ENCODE peak calls at places on chromosome 9, in eight cellular contexts. One of them, this sample, is unnamed.

GRCh38 chr9:89555016-89555415 is 49.8 kb upstream of the GADD45G start:
- DNase-seq in HTR-8/SVneo: no peak
- DNase-seq in astrocyte of the spinal cord: no peak
- DNase-seq in AG09309: no peak
- DNase-seq in NCI-H1105 treated with DMSO at 0.1 percent for 48 hours: no peak
- DNase-seq in renal cortical epithelial cell: no peak
- DNase-seq in activated T-cell treated with anti-CD3 and anti-CD28 coated beads, Interleukin-2, amount 50 U/mL, for 1 hour: no peak
- DNase-seq in stimulated activated CD4-positive, alpha-beta T cell treated with anti-CD3 and anti-CD28 coated beads, Interleukin-15, amount 100 ng/mL, for 24 hours: no peak
- DNase-seq in this sample: no peak

GRCh38 chr9:109101810-109102209 is 17.9 kb downstream of the TMEM245 start:
- DNase-seq in NCI-H1105 treated with DMSO at 0.1 percent for 48 hours: no peak
- DNase-seq in astrocyte of the spinal cord: peak
- DNase-seq in activated T-cell treated with anti-CD3 and anti-CD28 coated beads, Interleukin-2, amount 50 U/mL, for 1 hour: no peak
- DNase-seq in renal cortical epithelial cell: peak
- DNase-seq in HTR-8/SVneo: no peak
- DNase-seq in stimulated activated CD4-positive, alpha-beta T cell treated with anti-CD3 and anti-CD28 coated beads, Interleukin-15, amount 100 ng/mL, for 24 hours: no peak
- DNase-seq in AG09309: no peak
- DNase-seq in this sample: peak

GRCh38 chr9:137802521-137803243 is 74.9 kb upstream of the CACNA1B start:
- DNase-seq in renal cortical epithelial cell: no peak
- DNase-seq in activated T-cell treated with anti-CD3 and anti-CD28 coated beads, Interleukin-2, amount 50 U/mL, for 1 hour: no peak
- DNase-seq in stimulated activated CD4-positive, alpha-beta T cell treated with anti-CD3 and anti-CD28 coated beads, Interleukin-15, amount 100 ng/mL, for 24 hours: no peak
- DNase-seq in NCI-H1105 treated with DMSO at 0.1 percent for 48 hours: no peak
- DNase-seq in AG09309: no peak
- DNase-seq in astrocyte of the spinal cord: no peak
- DNase-seq in HTR-8/SVneo: no peak
- DNase-seq in this sample: no peak

GRCh38 chr9:87435189-87435880 is 62.3 kb upstream of the DAPK1 start:
- DNase-seq in NCI-H1105 treated with DMSO at 0.1 percent for 48 hours: no peak
- DNase-seq in activated T-cell treated with anti-CD3 and anti-CD28 coated beads, Interleukin-2, amount 50 U/mL, for 1 hour: no peak
- DNase-seq in AG09309: no peak
- DNase-seq in renal cortical epithelial cell: no peak
- DNase-seq in stimulated activated CD4-positive, alpha-beta T cell treated with anti-CD3 and anti-CD28 coated beads, Interleukin-15, amount 100 ng/mL, for 24 hours: no peak
- DNase-seq in HTR-8/SVneo: no peak
- DNase-seq in astrocyte of the spinal cord: no peak
- DNase-seq in this sample: no peak

GRCh38 chr9:113707953-113708695 is 168.0 kb upstream of the ZNF618 start:
- DNase-seq in renal cortical epithelial cell: no peak
- DNase-seq in AG09309: no peak
- DNase-seq in stimulated activated CD4-positive, alpha-beta T cell treated with anti-CD3 and anti-CD28 coated beads, Interleukin-15, amount 100 ng/mL, for 24 hours: no peak
- DNase-seq in NCI-H1105 treated with DMSO at 0.1 percent for 48 hours: no peak
- DNase-seq in astrocyte of the spinal cord: no peak
- DNase-seq in activated T-cell treated with anti-CD3 and anti-CD28 coated beads, Interleukin-2, amount 50 U/mL, for 1 hour: no peak
- DNase-seq in HTR-8/SVneo: no peak
- DNase-seq in this sample: no peak

GRCh38 chr9:12680341-12680740 is 12.8 kb upstream of the TYRP1 start:
- DNase-seq in AG09309: peak
- DNase-seq in renal cortical epithelial cell: peak
- DNase-seq in stimulated activated CD4-positive, alpha-beta T cell treated with anti-CD3 and anti-CD28 coated beads, Interleukin-15, amount 100 ng/mL, for 24 hours: no peak
- DNase-seq in HTR-8/SVneo: peak
- DNase-seq in NCI-H1105 treated with DMSO at 0.1 percent for 48 hours: no peak
- DNase-seq in activated T-cell treated with anti-CD3 and anti-CD28 coated beads, Interleukin-2, amount 50 U/mL, for 1 hour: no peak
- DNase-seq in astrocyte of the spinal cord: peak
- DNase-seq in this sample: peak

GRCh38 chr9:129697111-129697955 is 31.9 kb downstream of the PRRX2 start:
- DNase-seq in astrocyte of the spinal cord: peak
- DNase-seq in NCI-H1105 treated with DMSO at 0.1 percent for 48 hours: peak
- DNase-seq in stimulated activated CD4-positive, alpha-beta T cell treated with anti-CD3 and anti-CD28 coated beads, Interleukin-15, amount 100 ng/mL, for 24 hours: peak
- DNase-seq in HTR-8/SVneo: peak
- DNase-seq in renal cortical epithelial cell: no peak
- DNase-seq in activated T-cell treated with anti-CD3 and anti-CD28 coated beads, Interleukin-2, amount 50 U/mL, for 1 hour: no peak
- DNase-seq in AG09309: no peak
- DNase-seq in this sample: no peak

GRCh38 chr9:17116400-17116837 is 18.4 kb upstream of the CNTLN start:
- DNase-seq in AG09309: no peak
- DNase-seq in renal cortical epithelial cell: peak
- DNase-seq in stimulated activated CD4-positive, alpha-beta T cell treated with anti-CD3 and anti-CD28 coated beads, Interleukin-15, amount 100 ng/mL, for 24 hours: no peak
- DNase-seq in activated T-cell treated with anti-CD3 and anti-CD28 coated beads, Interleukin-2, amount 50 U/mL, for 1 hour: no peak
- DNase-seq in NCI-H1105 treated with DMSO at 0.1 percent for 48 hours: peak
- DNase-seq in HTR-8/SVneo: peak
- DNase-seq in astrocyte of the spinal cord: peak
- DNase-seq in this sample: peak

GRCh38 chr9:78958887-78959286 is 612.9 kb upstream of the TLE4 start:
- DNase-seq in astrocyte of the spinal cord: no peak
- DNase-seq in renal cortical epithelial cell: no peak
- DNase-seq in stimulated activated CD4-positive, alpha-beta T cell treated with anti-CD3 and anti-CD28 coated beads, Interleukin-15, amount 100 ng/mL, for 24 hours: no peak
- DNase-seq in activated T-cell treated with anti-CD3 and anti-CD28 coated beads, Interleukin-2, amount 50 U/mL, for 1 hour: no peak
- DNase-seq in NCI-H1105 treated with DMSO at 0.1 percent for 48 hours: no peak
- DNase-seq in AG09309: no peak
- DNase-seq in HTR-8/SVneo: no peak
- DNase-seq in this sample: peak

GRCh38 chr9:31119882-31120481 is 1264.5 kb upstream of the ACO1 start:
- DNase-seq in NCI-H1105 treated with DMSO at 0.1 percent for 48 hours: peak
- DNase-seq in AG09309: no peak
- DNase-seq in stimulated activated CD4-positive, alpha-beta T cell treated with anti-CD3 and anti-CD28 coated beads, Interleukin-15, amount 100 ng/mL, for 24 hours: peak
- DNase-seq in astrocyte of the spinal cord: peak
- DNase-seq in activated T-cell treated with anti-CD3 and anti-CD28 coated beads, Interleukin-2, amount 50 U/mL, for 1 hour: peak
- DNase-seq in renal cortical epithelial cell: peak
- DNase-seq in HTR-8/SVneo: no peak
- DNase-seq in this sample: peak

GRCh38 chr9:70589571-70590263 is 175.3 kb upstream of the KLF9 start:
- DNase-seq in HTR-8/SVneo: no peak
- DNase-seq in AG09309: peak
- DNase-seq in activated T-cell treated with anti-CD3 and anti-CD28 coated beads, Interleukin-2, amount 50 U/mL, for 1 hour: no peak
- DNase-seq in stimulated activated CD4-positive, alpha-beta T cell treated with anti-CD3 and anti-CD28 coated beads, Interleukin-15, amount 100 ng/mL, for 24 hours: no peak
- DNase-seq in NCI-H1105 treated with DMSO at 0.1 percent for 48 hours: no peak
- DNase-seq in astrocyte of the spinal cord: peak
- DNase-seq in renal cortical epithelial cell: peak
- DNase-seq in this sample: no peak

GRCh38 chr9:21690561-21690960 is 111.9 kb upstream of the MTAP start:
- DNase-seq in activated T-cell treated with anti-CD3 and anti-CD28 coated beads, Interleukin-2, amount 50 U/mL, for 1 hour: no peak
- DNase-seq in NCI-H1105 treated with DMSO at 0.1 percent for 48 hours: no peak
- DNase-seq in astrocyte of the spinal cord: peak
- DNase-seq in HTR-8/SVneo: no peak
- DNase-seq in stimulated activated CD4-positive, alpha-beta T cell treated with anti-CD3 and anti-CD28 coated beads, Interleukin-15, amount 100 ng/mL, for 24 hours: no peak
- DNase-seq in AG09309: no peak
- DNase-seq in renal cortical epithelial cell: no peak
- DNase-seq in this sample: no peak

GRCh38 chr9:27382308-27382707 is 85.4 kb upstream of the EQTN start:
- DNase-seq in renal cortical epithelial cell: peak
- DNase-seq in AG09309: no peak
- DNase-seq in activated T-cell treated with anti-CD3 and anti-CD28 coated beads, Interleukin-2, amount 50 U/mL, for 1 hour: no peak
- DNase-seq in HTR-8/SVneo: no peak
- DNase-seq in astrocyte of the spinal cord: no peak
- DNase-seq in stimulated activated CD4-positive, alpha-beta T cell treated with anti-CD3 and anti-CD28 coated beads, Interleukin-15, amount 100 ng/mL, for 24 hours: no peak
- DNase-seq in NCI-H1105 treated with DMSO at 0.1 percent for 48 hours: no peak
- DNase-seq in this sample: no peak

GRCh38 chr9:98521141-98521540 is 187.6 kb downstream of the GABBR2 start:
- DNase-seq in AG09309: peak
- DNase-seq in stimulated activated CD4-positive, alpha-beta T cell treated with anti-CD3 and anti-CD28 coated beads, Interleukin-15, amount 100 ng/mL, for 24 hours: no peak
- DNase-seq in activated T-cell treated with anti-CD3 and anti-CD28 coated beads, Interleukin-2, amount 50 U/mL, for 1 hour: no peak
- DNase-seq in NCI-H1105 treated with DMSO at 0.1 percent for 48 hours: no peak
- DNase-seq in renal cortical epithelial cell: peak
- DNase-seq in astrocyte of the spinal cord: peak
- DNase-seq in HTR-8/SVneo: no peak
- DNase-seq in this sample: peak

GRCh38 chr9:631596-631995 is 209.9 kb upstream of the DMRT1 start:
- DNase-seq in NCI-H1105 treated with DMSO at 0.1 percent for 48 hours: no peak
- DNase-seq in renal cortical epithelial cell: no peak
- DNase-seq in astrocyte of the spinal cord: peak
- DNase-seq in AG09309: no peak
- DNase-seq in HTR-8/SVneo: no peak
- DNase-seq in activated T-cell treated with anti-CD3 and anti-CD28 coated beads, Interleukin-2, amount 50 U/mL, for 1 hour: no peak
- DNase-seq in stimulated activated CD4-positive, alpha-beta T cell treated with anti-CD3 and anti-CD28 coated beads, Interleukin-15, amount 100 ng/mL, for 24 hours: no peak
- DNase-seq in this sample: peak

GRCh38 chr9:89605181-89606048 is 603 bp downstream of the GADD45G start:
- DNase-seq in astrocyte of the spinal cord: peak
- DNase-seq in stimulated activated CD4-positive, alpha-beta T cell treated with anti-CD3 and anti-CD28 coated beads, Interleukin-15, amount 100 ng/mL, for 24 hours: peak
- DNase-seq in renal cortical epithelial cell: no peak
- DNase-seq in activated T-cell treated with anti-CD3 and anti-CD28 coated beads, Interleukin-2, amount 50 U/mL, for 1 hour: peak
- DNase-seq in NCI-H1105 treated with DMSO at 0.1 percent for 48 hours: peak
- DNase-seq in HTR-8/SVneo: no peak
- DNase-seq in AG09309: no peak
- DNase-seq in this sample: no peak

GRCh38 chr9:94464790-94465189 is 90.1 kb upstream of the PCAT7 start:
- DNase-seq in activated T-cell treated with anti-CD3 and anti-CD28 coated beads, Interleukin-2, amount 50 U/mL, for 1 hour: no peak
- DNase-seq in astrocyte of the spinal cord: no peak
- DNase-seq in NCI-H1105 treated with DMSO at 0.1 percent for 48 hours: no peak
- DNase-seq in HTR-8/SVneo: no peak
- DNase-seq in stimulated activated CD4-positive, alpha-beta T cell treated with anti-CD3 and anti-CD28 coated beads, Interleukin-15, amount 100 ng/mL, for 24 hours: no peak
- DNase-seq in renal cortical epithelial cell: no peak
- DNase-seq in AG09309: no peak
- DNase-seq in this sample: no peak

GRCh38 chr9:86368871-86369521 is 14.8 kb upstream of the TUT7 start:
- DNase-seq in astrocyte of the spinal cord: peak
- DNase-seq in activated T-cell treated with anti-CD3 and anti-CD28 coated beads, Interleukin-2, amount 50 U/mL, for 1 hour: no peak
- DNase-seq in NCI-H1105 treated with DMSO at 0.1 percent for 48 hours: no peak
- DNase-seq in HTR-8/SVneo: no peak
- DNase-seq in stimulated activated CD4-positive, alpha-beta T cell treated with anti-CD3 and anti-CD28 coated beads, Interleukin-15, amount 100 ng/mL, for 24 hours: no peak
- DNase-seq in AG09309: peak
- DNase-seq in renal cortical epithelial cell: peak
- DNase-seq in this sample: peak

GRCh38 chr9:129569506-129570449 is 51.1 kb downstream of the C9orf50 start:
- DNase-seq in AG09309: no peak
- DNase-seq in renal cortical epithelial cell: peak
- DNase-seq in HTR-8/SVneo: no peak
- DNase-seq in NCI-H1105 treated with DMSO at 0.1 percent for 48 hours: no peak
- DNase-seq in astrocyte of the spinal cord: peak
- DNase-seq in stimulated activated CD4-positive, alpha-beta T cell treated with anti-CD3 and anti-CD28 coated beads, Interleukin-15, amount 100 ng/mL, for 24 hours: no peak
- DNase-seq in activated T-cell treated with anti-CD3 and anti-CD28 coated beads, Interleukin-2, amount 50 U/mL, for 1 hour: no peak
- DNase-seq in this sample: no peak

GRCh38 chr9:120707170-120707569 is 7.1 kb downstream of the MEGF9 start:
- DNase-seq in AG09309: no peak
- DNase-seq in NCI-H1105 treated with DMSO at 0.1 percent for 48 hours: no peak
- DNase-seq in astrocyte of the spinal cord: no peak
- DNase-seq in stimulated activated CD4-positive, alpha-beta T cell treated with anti-CD3 and anti-CD28 coated beads, Interleukin-15, amount 100 ng/mL, for 24 hours: no peak
- DNase-seq in renal cortical epithelial cell: no peak
- DNase-seq in HTR-8/SVneo: no peak
- DNase-seq in activated T-cell treated with anti-CD3 and anti-CD28 coated beads, Interleukin-2, amount 50 U/mL, for 1 hour: no peak
- DNase-seq in this sample: no peak

GRCh38 chr9:5652810-5653209 is 23.9 kb downstream of the RIC1 start:
- DNase-seq in renal cortical epithelial cell: no peak
- DNase-seq in NCI-H1105 treated with DMSO at 0.1 percent for 48 hours: no peak
- DNase-seq in HTR-8/SVneo: no peak
- DNase-seq in AG09309: no peak
- DNase-seq in stimulated activated CD4-positive, alpha-beta T cell treated with anti-CD3 and anti-CD28 coated beads, Interleukin-15, amount 100 ng/mL, for 24 hours: no peak
- DNase-seq in activated T-cell treated with anti-CD3 and anti-CD28 coated beads, Interleukin-2, amount 50 U/mL, for 1 hour: no peak
- DNase-seq in astrocyte of the spinal cord: no peak
- DNase-seq in this sample: no peak

GRCh38 chr9:136951541-136952353 is at the start of gene LCN12:
- DNase-seq in astrocyte of the spinal cord: no peak
- DNase-seq in NCI-H1105 treated with DMSO at 0.1 percent for 48 hours: no peak
- DNase-seq in HTR-8/SVneo: no peak
- DNase-seq in activated T-cell treated with anti-CD3 and anti-CD28 coated beads, Interleukin-2, amount 50 U/mL, for 1 hour: no peak
- DNase-seq in stimulated activated CD4-positive, alpha-beta T cell treated with anti-CD3 and anti-CD28 coated beads, Interleukin-15, amount 100 ng/mL, for 24 hours: no peak
- DNase-seq in AG09309: no peak
- DNase-seq in renal cortical epithelial cell: no peak
- DNase-seq in this sample: no peak

GRCh38 chr9:10855847-10856246 is 243.0 kb upstream of the PTPRD start:
- DNase-seq in NCI-H1105 treated with DMSO at 0.1 percent for 48 hours: peak
- DNase-seq in AG09309: no peak
- DNase-seq in astrocyte of the spinal cord: peak
- DNase-seq in renal cortical epithelial cell: no peak
- DNase-seq in HTR-8/SVneo: no peak
- DNase-seq in activated T-cell treated with anti-CD3 and anti-CD28 coated beads, Interleukin-2, amount 50 U/mL, for 1 hour: no peak
- DNase-seq in stimulated activated CD4-positive, alpha-beta T cell treated with anti-CD3 and anti-CD28 coated beads, Interleukin-15, amount 100 ng/mL, for 24 hours: no peak
- DNase-seq in this sample: peak

GRCh38 chr9:18910435-18910834 is 122.6 kb downstream of the SAXO1 start:
- DNase-seq in NCI-H1105 treated with DMSO at 0.1 percent for 48 hours: no peak
- DNase-seq in AG09309: no peak
- DNase-seq in stimulated activated CD4-positive, alpha-beta T cell treated with anti-CD3 and anti-CD28 coated beads, Interleukin-15, amount 100 ng/mL, for 24 hours: no peak
- DNase-seq in renal cortical epithelial cell: peak
- DNase-seq in astrocyte of the spinal cord: peak
- DNase-seq in HTR-8/SVneo: no peak
- DNase-seq in activated T-cell treated with anti-CD3 and anti-CD28 coated beads, Interleukin-2, amount 50 U/mL, for 1 hour: no peak
- DNase-seq in this sample: no peak

GRCh38 chr9:135516132-135516860 is 4.9 kb upstream of the LCN1 start:
- DNase-seq in stimulated activated CD4-positive, alpha-beta T cell treated with anti-CD3 and anti-CD28 coated beads, Interleukin-15, amount 100 ng/mL, for 24 hours: no peak
- DNase-seq in renal cortical epithelial cell: no peak
- DNase-seq in NCI-H1105 treated with DMSO at 0.1 percent for 48 hours: no peak
- DNase-seq in HTR-8/SVneo: no peak
- DNase-seq in AG09309: no peak
- DNase-seq in activated T-cell treated with anti-CD3 and anti-CD28 coated beads, Interleukin-2, amount 50 U/mL, for 1 hour: no peak
- DNase-seq in astrocyte of the spinal cord: no peak
- DNase-seq in this sample: peak

GRCh38 chr9:107213561-107214028 is 69.5 kb upstream of the RAD23B start:
- DNase-seq in activated T-cell treated with anti-CD3 and anti-CD28 coated beads, Interleukin-2, amount 50 U/mL, for 1 hour: no peak
- DNase-seq in HTR-8/SVneo: peak
- DNase-seq in renal cortical epithelial cell: peak
- DNase-seq in NCI-H1105 treated with DMSO at 0.1 percent for 48 hours: no peak
- DNase-seq in stimulated activated CD4-positive, alpha-beta T cell treated with anti-CD3 and anti-CD28 coated beads, Interleukin-15, amount 100 ng/mL, for 24 hours: peak
- DNase-seq in astrocyte of the spinal cord: peak
- DNase-seq in AG09309: peak
- DNase-seq in this sample: peak

GRCh38 chr9:128894764-128895163 is 12.8 kb downstream of the LRRC8A start:
- DNase-seq in AG09309: no peak
- DNase-seq in astrocyte of the spinal cord: no peak
- DNase-seq in stimulated activated CD4-positive, alpha-beta T cell treated with anti-CD3 and anti-CD28 coated beads, Interleukin-15, amount 100 ng/mL, for 24 hours: no peak
- DNase-seq in renal cortical epithelial cell: no peak
- DNase-seq in NCI-H1105 treated with DMSO at 0.1 percent for 48 hours: no peak
- DNase-seq in activated T-cell treated with anti-CD3 and anti-CD28 coated beads, Interleukin-2, amount 50 U/mL, for 1 hour: no peak
- DNase-seq in HTR-8/SVneo: no peak
- DNase-seq in this sample: no peak

GRCh38 chr9:36867672-36868471 is 166.2 kb downstream of the PAX5 start:
- DNase-seq in astrocyte of the spinal cord: no peak
- DNase-seq in HTR-8/SVneo: no peak
- DNase-seq in stimulated activated CD4-positive, alpha-beta T cell treated with anti-CD3 and anti-CD28 coated beads, Interleukin-15, amount 100 ng/mL, for 24 hours: no peak
- DNase-seq in NCI-H1105 treated with DMSO at 0.1 percent for 48 hours: peak
- DNase-seq in renal cortical epithelial cell: no peak
- DNase-seq in AG09309: no peak
- DNase-seq in activated T-cell treated with anti-CD3 and anti-CD28 coated beads, Interleukin-2, amount 50 U/mL, for 1 hour: no peak
- DNase-seq in this sample: no peak

GRCh38 chr9:107158321-107158720 is 124.8 kb upstream of the RAD23B start:
- DNase-seq in activated T-cell treated with anti-CD3 and anti-CD28 coated beads, Interleukin-2, amount 50 U/mL, for 1 hour: no peak
- DNase-seq in astrocyte of the spinal cord: peak
- DNase-seq in renal cortical epithelial cell: peak
- DNase-seq in NCI-H1105 treated with DMSO at 0.1 percent for 48 hours: peak
- DNase-seq in stimulated activated CD4-positive, alpha-beta T cell treated with anti-CD3 and anti-CD28 coated beads, Interleukin-15, amount 100 ng/mL, for 24 hours: no peak
- DNase-seq in HTR-8/SVneo: peak
- DNase-seq in AG09309: no peak
- DNase-seq in this sample: peak

GRCh38 chr9:90044263-90044662 is 439.5 kb downstream of the GADD45G start:
- DNase-seq in stimulated activated CD4-positive, alpha-beta T cell treated with anti-CD3 and anti-CD28 coated beads, Interleukin-15, amount 100 ng/mL, for 24 hours: no peak
- DNase-seq in HTR-8/SVneo: no peak
- DNase-seq in activated T-cell treated with anti-CD3 and anti-CD28 coated beads, Interleukin-2, amount 50 U/mL, for 1 hour: no peak
- DNase-seq in astrocyte of the spinal cord: peak
- DNase-seq in AG09309: no peak
- DNase-seq in renal cortical epithelial cell: no peak
- DNase-seq in NCI-H1105 treated with DMSO at 0.1 percent for 48 hours: peak
- DNase-seq in this sample: no peak

GRCh38 chr9:103802068-103802467 is 292.0 kb upstream of the SMC2 start:
- DNase-seq in HTR-8/SVneo: peak
- DNase-seq in AG09309: no peak
- DNase-seq in NCI-H1105 treated with DMSO at 0.1 percent for 48 hours: no peak
- DNase-seq in stimulated activated CD4-positive, alpha-beta T cell treated with anti-CD3 and anti-CD28 coated beads, Interleukin-15, amount 100 ng/mL, for 24 hours: no peak
- DNase-seq in renal cortical epithelial cell: peak
- DNase-seq in activated T-cell treated with anti-CD3 and anti-CD28 coated beads, Interleukin-2, amount 50 U/mL, for 1 hour: no peak
- DNase-seq in astrocyte of the spinal cord: peak
- DNase-seq in this sample: no peak

GRCh38 chr9:134135343-134136116 is at the start of gene WDR5:
- DNase-seq in astrocyte of the spinal cord: peak
- DNase-seq in NCI-H1105 treated with DMSO at 0.1 percent for 48 hours: peak
- DNase-seq in AG09309: peak
- DNase-seq in activated T-cell treated with anti-CD3 and anti-CD28 coated beads, Interleukin-2, amount 50 U/mL, for 1 hour: peak
- DNase-seq in HTR-8/SVneo: peak
- DNase-seq in stimulated activated CD4-positive, alpha-beta T cell treated with anti-CD3 and anti-CD28 coated beads, Interleukin-15, amount 100 ng/mL, for 24 hours: peak
- DNase-seq in renal cortical epithelial cell: peak
- DNase-seq in this sample: peak

GRCh38 chr9:101495810-101496209 is 37.8 kb upstream of the RNF20 start:
- DNase-seq in HTR-8/SVneo: no peak
- DNase-seq in renal cortical epithelial cell: no peak
- DNase-seq in NCI-H1105 treated with DMSO at 0.1 percent for 48 hours: no peak
- DNase-seq in astrocyte of the spinal cord: peak
- DNase-seq in stimulated activated CD4-positive, alpha-beta T cell treated with anti-CD3 and anti-CD28 coated beads, Interleukin-15, amount 100 ng/mL, for 24 hours: no peak
- DNase-seq in activated T-cell treated with anti-CD3 and anti-CD28 coated beads, Interleukin-2, amount 50 U/mL, for 1 hour: no peak
- DNase-seq in AG09309: no peak
- DNase-seq in this sample: no peak

GRCh38 chr9:134707031-134707680 is 65.6 kb downstream of the COL5A1 start:
- DNase-seq in NCI-H1105 treated with DMSO at 0.1 percent for 48 hours: peak
- DNase-seq in astrocyte of the spinal cord: peak
- DNase-seq in AG09309: peak
- DNase-seq in renal cortical epithelial cell: no peak
- DNase-seq in HTR-8/SVneo: peak
- DNase-seq in activated T-cell treated with anti-CD3 and anti-CD28 coated beads, Interleukin-2, amount 50 U/mL, for 1 hour: no peak
- DNase-seq in stimulated activated CD4-positive, alpha-beta T cell treated with anti-CD3 and anti-CD28 coated beads, Interleukin-15, amount 100 ng/mL, for 24 hours: no peak
- DNase-seq in this sample: peak

This sample was measured in HT1080.